ENCODE peak calls at places on chromosome 13, in ten cellular contexts. P is upper lobe of right lung, H is colonic mucosa, I is neural progenitor cell, V is esophagus muscularis mucosa, J is pancreas, X is A549, G is suprapubic skin, Q is HL-60, C is adrenal gland. L is an unnamed sample.

GRCh38 chr13:32610538-32610937 is 24.3 kb downstream of the PDS5B start:
- DNase-seq in J (no peak), C (no peak), Q (no peak), V (no peak), H (no peak), I (no peak), X (no peak), P (no peak), G (no peak), L (no peak)

GRCh38 chr13:35631666-35632065 is 155.2 kb upstream of the MAB21L1 start:
- DNase-seq in V (no peak), H (no peak), J (no peak), Q (no peak), X (no peak), I (no peak), G (no peak), P (no peak), C (no peak), L (no peak)

GRCh38 chr13:74575729-74576125 is 441.5 kb upstream of the KLF12 start:
- DNase-seq in P (peak; percentile 71), H (peak; percentile 34), I (peak; percentile 86), G (peak; percentile 77), V (no peak), C (peak; percentile 62), Q (no peak), X (peak; percentile 5), J (peak; percentile 67), L (peak; percentile 69)

GRCh38 chr13:113886561-113887112 is 22.8 kb upstream of the GAS6 start:
- DNase-seq in V (peak; percentile 81), H (no peak), P (no peak), C (no peak), G (no peak), I (no peak), J (no peak), X (no peak), Q (no peak), L (no peak)

GRCh38 chr13:71632721-71633120 is 234.3 kb downstream of the DACH1 start:
- DNase-seq in C (no peak), V (no peak), Q (no peak), P (no peak), H (no peak), I (no peak), G (no peak), X (no peak), J (no peak), L (no peak)

GRCh38 chr13:100442095-100442832 is 146.3 kb downstream of the GGACT start:
- DNase-seq in I (no peak), Q (no peak), X (no peak), P (no peak), J (no peak), H (no peak), G (no peak), V (no peak), C (no peak), L (no peak)

GRCh38 chr13:27172495-27172842 is 858 bp upstream of the USP12 start:
- DNase-seq in X (no peak), J (no peak), H (no peak), C (no peak), G (no peak), V (no peak), P (no peak), I (no peak), Q (no peak), L (no peak)

GRCh38 chr13:75101997-75102720 is 379.8 kb downstream of the TBC1D4 start:
- DNase-seq in I (peak; percentile 54), X (no peak), J (no peak), G (no peak), P (no peak), V (no peak), C (no peak), H (no peak), Q (no peak), L (no peak)

GRCh38 chr13:97119899-97120745 is 102.0 kb upstream of the MBNL2 start:
- DNase-seq in I (no peak), C (no peak), X (no peak), H (no peak), J (no peak), Q (no peak), V (no peak), P (no peak), G (no peak), L (no peak)

GRCh38 chr13:42056146-42056545 is 7.7 kb downstream of the DGKH start:
- DNase-seq in I (no peak), G (no peak), C (no peak), X (no peak), H (no peak), P (no peak), Q (no peak), J (no peak), V (no peak), L (no peak)

GRCh38 chr13:26971990-26972888 is 199.4 kb downstream of the USP12 start:
- DNase-seq in G (no peak), V (no peak), J (peak; percentile 75), I (peak; percentile 58), P (no peak), Q (peak; percentile 16), C (no peak), X (no peak), H (peak; percentile 85), L (peak; percentile 68)

GRCh38 chr13:84126671-84127171 is 244.4 kb upstream of the SLITRK1 start:
- DNase-seq in X (no peak), H (no peak), I (no peak), P (no peak), V (no peak), Q (no peak), J (peak; percentile 30), G (no peak), C (no peak), L (peak; percentile 5)

GRCh38 chr13:62920181-62920580 is 1504.5 kb upstream of the PCDH20 start:
- DNase-seq in H (no peak), I (no peak), X (no peak), P (no peak), Q (no peak), C (no peak), V (no peak), J (no peak), G (no peak), L (no peak)

GRCh38 chr13:41139296-41139966 is 6.8 kb upstream of the KBTBD6 start:
- DNase-seq in G (no peak), V (no peak), I (no peak), X (no peak), C (no peak), H (no peak), J (no peak), Q (no peak), P (no peak), L (no peak)

DNA sequence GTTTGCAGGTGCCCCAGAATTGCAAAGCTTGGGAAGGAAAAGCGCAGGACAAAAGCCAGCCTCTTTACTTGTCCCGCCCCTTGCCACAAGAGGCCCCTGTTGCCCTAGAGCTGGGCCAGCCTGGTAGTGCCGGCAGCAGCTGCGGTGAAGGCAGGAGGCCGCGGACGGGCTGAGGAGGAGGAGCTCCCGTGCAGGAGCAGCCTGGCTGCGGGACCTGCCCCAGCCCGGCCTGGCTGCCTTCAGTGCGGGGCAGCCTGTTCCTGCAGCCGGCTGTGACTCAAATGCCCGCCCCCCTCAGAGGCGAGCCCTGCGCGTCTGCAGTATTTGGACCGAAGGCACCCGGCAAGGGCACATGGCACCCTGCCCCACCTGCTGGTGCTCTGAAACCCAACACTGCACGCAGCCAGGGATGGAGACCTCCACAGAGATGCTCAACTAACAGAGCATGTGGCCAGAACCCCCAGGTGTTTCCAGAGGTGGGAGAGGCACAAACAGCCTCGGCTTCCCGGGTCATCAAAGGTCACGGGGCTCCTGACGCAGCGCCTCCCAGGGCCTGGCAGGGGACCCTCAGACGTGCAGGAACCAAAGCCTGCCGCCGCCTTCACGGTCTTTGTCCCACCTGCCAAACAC is 29.7 kb downstream of the NAXD start:
- DNase-seq in Q (peak; percentile 57), J (peak; percentile 86), P (peak; percentile 84), C (peak; percentile 69), I (peak; percentile 93), X (no peak), G (peak; percentile 76), V (no peak), H (peak; percentile 41), L (peak; percentile 80)
- H3K27ac ChIP-seq in Q (no peak overlapping the region), J (no peak overlapping the region), P (no peak overlapping the region), C (no peak overlapping the region), I (no peak overlapping the region), X (no peak overlapping the region), G (no peak overlapping the region), V (peak overlapping the region; percentile 16), H (no peak overlapping the region), L (no peak overlapping the region)

GRCh38 chr13:67075239-67075638 is 154.9 kb downstream of the PCDH9 start:
- DNase-seq in I (no peak), H (no peak), V (no peak), P (no peak), G (no peak), Q (no peak), J (no peak), X (no peak), C (no peak), L (no peak)
- TF ChIP-seq CTCF in I (no peak), H (no peak), V (peak; percentile 31), P (no peak), G (no peak), Q (no peak), J (no peak), X (peak; percentile 30), C (no peak), L (peak; percentile 4)

GRCh38 chr13:79749556-79749955 is 268.6 kb downstream of the NDFIP2 start:
- DNase-seq in C (no peak), G (no peak), Q (no peak), X (no peak), I (no peak), P (no peak), V (no peak), H (no peak), J (no peak), L (no peak)
- H3K4me3 ChIP-seq in C (no peak overlapping the region), G (no peak overlapping the region), Q (no peak overlapping the region), X (no peak overlapping the region), I (no peak overlapping the region), P (no peak overlapping the region), V (no peak overlapping the region), H (no peak overlapping the region), J (no peak overlapping the region), L (no peak overlapping the region)

GRCh38 chr13:46795321-46795720 is 1.6 kb downstream of the ESD start:
- DNase-seq in G (no peak), P (no peak), Q (no peak), J (no peak), V (no peak), C (no peak), H (no peak), X (no peak), I (peak; percentile 59), L (no peak)

GRCh38 chr13:46796515-46797467 is at the start of gene ESD:
- DNase-seq in I (peak; percentile 93), G (peak; percentile 97), P (peak; percentile 97), X (peak; percentile 62), C (peak; percentile 92), H (peak; percentile 97), V (peak; percentile 99), Q (peak; percentile 77), J (peak; percentile 94), L (peak; percentile 96)

GRCh38 chr13:46799139-46799538 is 2.2 kb upstream of the ESD start:
- DNase-seq in X (no peak), V (no peak), G (no peak), Q (no peak), J (no peak), H (no peak), P (no peak), C (no peak), I (no peak), L (no peak)

GRCh38 chr13:46797468-46798237 is 692 bp upstream of the ESD start:
- DNase-seq in P (no peak), I (peak; percentile 6), J (no peak), C (no peak), G (no peak), V (no peak), H (peak; percentile 21), Q (no peak), X (no peak), L (peak; percentile 11)

GRCh38 chr13:46796129-46796514 is 839 bp downstream of the ESD start:
- DNase-seq in J (no peak), I (no peak), G (no peak), X (no peak), Q (no peak), P (no peak), H (no peak), C (no peak), V (no peak), L (no peak)
- H3K27ac ChIP-seq in J (peak overlapping the region; percentile 72), I (no peak overlapping the region), G (peak overlapping the region; percentile 93), X (peak overlapping the region; percentile 98), Q (peak overlapping the region; percentile 90), P (peak overlapping the region; percentile 95), H (peak overlapping the region; percentile 95), C (peak overlapping the region; percentile 88), V (peak overlapping the region; percentile 89), L (peak overlapping the region; percentile 97)

L was measured in hepatocyte.